ENCODE peak calls at places on chromosomes 2 and 18, in six cellular contexts. F, W, S, Y, I and K are unnamed samples.

GRCh38 chr2:238906936-238907716 is 59.2 kb downstream of the TWIST2 start:
- DNase-seq in F (peak; percentile 63), W (no peak), S (peak; percentile 19), Y (peak; percentile 19), I (no peak), K (no peak)

GRCh38 chr2:164178835-164179470 is 442.3 kb downstream of the GRB14 start:
- DNase-seq in F (peak; percentile 43), W (no peak), S (no peak), Y (no peak), I (no peak), K (peak; percentile 59)

GRCh38 chr2:174786066-174786725 is 21.9 kb upstream of the CHRNA1 start:
- DNase-seq in F (peak; percentile 89), W (no peak), S (no peak), Y (no peak), I (no peak), K (no peak)

GRCh38 chr18:57077786-57078552 is 68.9 kb upstream of the BOD1L2 start:
- DNase-seq in F (no peak), W (no peak), S (no peak), Y (no peak), I (no peak), K (no peak)

GRCh38 chr2:179551545-179552045 is 287.0 kb upstream of the SESTD1 start:
- DNase-seq in F (no peak), W (no peak), S (no peak), Y (no peak), I (no peak), K (no peak)

GRCh38 chr2:216591480-216591879 is 41.7 kb upstream of the IGFBP2 start:
- DNase-seq in F (no peak), W (no peak), S (no peak), Y (no peak), I (no peak), K (no peak)

GRCh38 chr2:88117976-88118375 is 9.9 kb downstream of the FABP1 start:
- DNase-seq in F (no peak), W (peak; percentile 14), S (no peak), Y (no peak), I (no peak), K (no peak)

GRCh38 chr2:128602038-128602698 is 283.5 kb upstream of the HS6ST1 start:
- DNase-seq in F (no peak), W (no peak), S (no peak), Y (no peak), I (no peak), K (no peak)

GRCh38 chr2:110097506-110098220 is 18.0 kb downstream of the MALL start:
- DNase-seq in F (no peak), W (peak; percentile 62), S (no peak), Y (peak; percentile 6), I (no peak), K (no peak)

GRCh38 chr18:71223487-71223886 is 934.6 kb downstream of the SOCS6 start:
- DNase-seq in F (no peak), W (no peak), S (no peak), Y (no peak), I (no peak), K (no peak)

GRCh38 chr2:23280401-23280800 is 104.6 kb upstream of the KLHL29 start:
- DNase-seq in F (no peak), W (peak; percentile 61), S (no peak), Y (no peak), I (no peak), K (no peak)

GRCh38 chr2:164302786-164303185 is 318.5 kb downstream of the GRB14 start:
- DNase-seq in F (no peak), W (no peak), S (peak; percentile 79), Y (peak; percentile 36), I (no peak), K (no peak)

GRCh38 chr2:234139755-234140154 is 89.3 kb downstream of the SPP2 start:
- DNase-seq in F (no peak), W (no peak), S (no peak), Y (no peak), I (no peak), K (no peak)

GRCh38 chr2:119523383-119523958 is 812 bp downstream of the SCTR start:
- DNase-seq in F (no peak), W (no peak), S (no peak), Y (no peak), I (no peak), K (no peak)

GRCh38 chr2:68726608-68727367 is 7.8 kb upstream of the ARHGAP25 start:
- DNase-seq in F (no peak), W (peak; percentile 42), S (no peak), Y (no peak), I (no peak), K (peak; percentile 93)

GRCh38 chr18:67300498-67300897 is 216.0 kb downstream of the DSEL start:
- DNase-seq in F (no peak), W (no peak), S (peak; percentile 27), Y (peak; percentile 50), I (no peak), K (no peak)

GRCh38 chr2:69549421-69549820 is 94.1 kb downstream of the AAK1 start:
- DNase-seq in F (peak; percentile 68), W (peak; percentile 59), S (no peak), Y (no peak), I (no peak), K (no peak)

GRCh38 chr2:227479865-227480475 is 8.0 kb downstream of the AGFG1 start:
- DNase-seq in F (peak; percentile 65), W (peak; percentile 56), S (no peak), Y (no peak), I (peak; percentile 49), K (no peak)

GRCh38 chr2:163266772-163267171 is 428.2 kb upstream of the KCNH7 start:
- DNase-seq in F (peak; percentile 94), W (peak; percentile 90), S (no peak), Y (no peak), I (no peak), K (no peak)

GRCh38 chr2:118443596-118443995 is 355.3 kb downstream of the INSIG2 start:
- DNase-seq in F (peak; percentile 64), W (peak; percentile 77), S (no peak), Y (no peak), I (no peak), K (no peak)

GRCh38 chr2:12034303-12034861 is 287.9 kb downstream of the LPIN1 start:
- DNase-seq in F (no peak), W (no peak), S (no peak), Y (no peak), I (no peak), K (no peak)

GRCh38 chr2:12035029-12035720 is 288.7 kb downstream of the LPIN1 start:
- DNase-seq in F (peak; percentile 13), W (no peak), S (no peak), Y (no peak), I (no peak), K (no peak)

GRCh38 chr2:12035956-12036639 is 289.7 kb downstream of the LPIN1 start:
- DNase-seq in F (no peak), W (no peak), S (no peak), Y (no peak), I (no peak), K (no peak)

GRCh38 chr2:12036640-12036983 is 290.2 kb downstream of the LPIN1 start:
- DNase-seq in F (no peak), W (peak; percentile 68), S (no peak), Y (no peak), I (no peak), K (no peak)

GRCh38 chr2:12037301-12037700 is 290.9 kb downstream of the LPIN1 start:
- DNase-seq in F (no peak), W (no peak), S (no peak), Y (no peak), I (no peak), K (no peak)
- H3F3A ChIP-seq in F (no peaks in the 10 kb centered on the region), W (no peaks in the 10 kb centered on the region), S (no peaks in the 10 kb centered on the region), Y (no peaks in the 10 kb centered on the region), I (no peaks in the 10 kb centered on the region), K (no peaks in the 10 kb centered on the region)

GRCh38 chr2:72129676-72130340 is 17.9 kb downstream of the CYP26B1 start:
- DNase-seq in F (no peak), W (no peak), S (no peak), Y (no peak), I (peak; percentile 6), K (no peak)

GRCh38 chr2:72131916-72132841 is 15.5 kb downstream of the CYP26B1 start:
- DNase-seq in F (no peak), W (no peak), S (no peak), Y (no peak), I (peak; percentile 16), K (no peak)

GRCh38 chr2:72128843-72129227 is 18.8 kb downstream of the CYP26B1 start:
- DNase-seq in F (no peak), W (no peak), S (no peak), Y (no peak), I (no peak), K (no peak)

GRCh38 chr2:72131371-72131891 is 16.2 kb downstream of the CYP26B1 start:
- DNase-seq in F (no peak), W (no peak), S (no peak), Y (no peak), I (no peak), K (no peak)

DNA sequence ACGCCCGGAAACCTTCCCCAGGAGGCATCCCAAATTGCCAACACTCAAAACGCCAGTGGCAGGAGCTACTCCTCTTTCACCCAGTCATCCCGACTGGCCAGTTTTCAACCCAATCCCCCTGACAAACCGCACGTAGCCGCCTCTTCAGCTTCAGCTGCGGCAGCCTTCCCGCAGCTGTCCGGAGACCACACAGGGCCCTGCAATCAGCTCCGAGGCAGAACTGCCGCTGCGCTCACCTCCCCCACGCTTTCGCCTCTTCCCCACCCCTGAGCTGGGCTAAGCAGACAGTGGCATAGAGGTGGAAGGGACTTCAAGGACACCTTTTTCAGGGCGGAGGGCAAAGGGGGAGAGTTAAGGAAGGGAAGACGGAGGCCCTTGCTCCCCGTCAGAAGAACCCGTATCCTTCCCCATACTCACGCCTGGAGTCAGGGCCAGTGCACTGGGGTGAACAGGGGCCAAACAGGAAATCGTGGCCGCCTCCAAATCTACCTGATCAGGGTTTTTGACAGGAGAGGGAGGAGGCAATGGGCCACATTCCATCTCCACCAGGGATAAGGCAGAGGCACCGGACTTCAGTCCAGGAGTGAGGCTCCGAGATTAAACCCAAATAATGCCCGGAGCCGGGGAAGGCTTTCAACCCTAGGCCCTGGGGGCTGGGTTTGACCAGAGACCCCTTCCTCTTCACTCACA is 16.8 kb downstream of the CYP26B1 start:
- DNase-seq in F (no peak), W (no peak), S (peak; percentile 71), Y (peak; percentile 60), I (no peak), K (no peak)
- TF ChIP-seq EZH2phosphoT487 in F (no peak), W (no peak), S (no peak), Y (no peak), I (no peak), K (no peak)

GRCh38 chr2:112646102-112646719 is 472 bp downstream of the SLC20A1 start:
- DNase-seq in F (peak; percentile 64), W (no peak), S (peak; percentile 34), Y (peak; percentile 32), I (peak; percentile 73), K (peak; percentile 55)

GRCh38 chr2:112644933-112645395 is 775 bp upstream of the SLC20A1 start:
- DNase-seq in F (no peak), W (no peak), S (no peak), Y (no peak), I (no peak), K (no peak)

GRCh38 chr2:112645396-112646101 is at the start of gene SLC20A1:
- DNase-seq in F (peak; percentile 97), W (peak; percentile 96), S (peak; percentile 97), Y (peak; percentile 96), I (peak; percentile 99), K (peak; percentile 96)

GRCh38 chr2:112646791-112647720 is 1.3 kb downstream of the SLC20A1 start:
- DNase-seq in F (peak; percentile 63), W (peak; percentile 36), S (peak; percentile 53), Y (peak; percentile 43), I (peak; percentile 37), K (peak; percentile 33)

GRCh38 chr2:112648081-112648480 is 2.3 kb downstream of the SLC20A1 start:
- DNase-seq in F (no peak), W (peak; percentile 26), S (no peak), Y (no peak), I (no peak), K (no peak)
- H3F3A ChIP-seq in F (peaks cover 80% of the 10 kb centered on the region), W (peaks cover 16% of the 10 kb centered on the region), S (peaks cover 4% of the 10 kb centered on the region), Y (no peaks in the 10 kb centered on the region), I (peaks cover 6% of the 10 kb centered on the region), K (peaks cover 7% of the 10 kb centered on the region)

GRCh38 chr2:102895386-102895785 is 133.6 kb downstream of the TMEM182 start:
- DNase-seq in F (no peak), W (no peak), S (no peak), Y (peak; percentile 47), I (no peak), K (no peak)
- TF ChIP-seq EZH2phosphoT487 in F (no peak), W (no peak), S (no peak), Y (no peak), I (no peak), K (no peak)